ENCODE peak calls at places on chromosomes 5 and 9, in nine cellular contexts. Y is tibial nerve; Z is stromal cell of bone marrow; A is nucleus accumbens; U is IMR-90; V is ovary; Q is BJ; N is heart left ventricle; J is activated T-cell treated with anti-CD3 and anti-CD28 coated beads, Interleukin-2, amount 50 U/mL, for 72 hours. O is an unnamed sample.

GRCh38 chr5:380701-381309 is 59.3 kb downstream of the AHRR start:
- DNase-seq in Y (no peak), Z (peak; percentile 78), A (no peak), U (no peak), V (no peak), Q (no peak), N (no peak), J (no peak), O (peak; percentile 0)

GRCh38 chr9:94083384-94083783 is 880 bp upstream of the PTPDC1 start:
- DNase-seq in Y (no peak), Z (no peak), A (no peak), U (no peak), V (no peak), Q (no peak), N (no peak), J (no peak), O (no peak)

GRCh38 chr9:68538200-68538599 is 2.5 kb downstream of the TMEM252 start:
- DNase-seq in Y (no peak), Z (peak; percentile 4), A (no peak), U (peak; percentile 26), V (no peak), Q (no peak), N (peak; percentile 76), J (no peak), O (no peak)

GRCh38 chr9:135701067-135701967 is 668 bp upstream of the KCNT1 start:
- DNase-seq in Y (no peak), Z (no peak), A (no peak), U (no peak), V (peak; percentile 34), Q (no peak), N (no peak), J (no peak), O (no peak)

GRCh38 chr9:129596541-129597328 is 24.2 kb downstream of the C9orf50 start:
- DNase-seq in Y (peak; percentile 48), Z (no peak), A (no peak), U (peak; percentile 73), V (peak; percentile 66), Q (no peak), N (peak; percentile 82), J (no peak), O (no peak)

GRCh38 chr5:32490972-32491557 is 46.5 kb upstream of the ZFR start:
- DNase-seq in Y (no peak), Z (no peak), A (no peak), U (no peak), V (no peak), Q (no peak), N (no peak), J (no peak), O (no peak)

GRCh38 chr5:164532226-164532937 is 1027.0 kb downstream of the MAT2B start:
- DNase-seq in Y (no peak), Z (no peak), A (no peak), U (no peak), V (no peak), Q (no peak), N (no peak), J (no peak), O (no peak)

GRCh38 chr9:116395409-116396037 is 241.9 kb downstream of the PAPPA start:
- DNase-seq in Y (no peak), Z (no peak), A (no peak), U (no peak), V (no peak), Q (no peak), N (no peak), J (no peak), O (no peak)

GRCh38 chr9:120928720-120929389 is 2.3 kb upstream of the TRAF1 start:
- DNase-seq in Y (peak; percentile 51), Z (no peak), A (peak; percentile 41), U (no peak), V (peak; percentile 79), Q (no peak), N (peak; percentile 84), J (peak; percentile 90), O (peak; percentile 72)

GRCh38 chr5:76701298-76701697 is 14.6 kb upstream of the F2R start:
- DNase-seq in Y (peak; percentile 83), Z (peak; percentile 84), A (no peak), U (peak; percentile 92), V (no peak), Q (no peak), N (peak; percentile 33), J (no peak), O (no peak)

O was measured in stimulated activated naive CD8-positive, alpha-beta T cell treated with anti-CD3 and anti-CD28 coated beads, Interleukin-15, amount 100 ng/mL, for 72 hours.